ENCODE peak calls at places on chromosomes 5 and 9, in eight cellular contexts. J, T, N, U, R, H, B and F are unnamed samples.
A peak's percentile ranks its signal among the peaks of the same experiment; 100 is the strongest.

GRCh38 chr9:86632537-86632936 is 278.3 kb upstream of the TUT7 start:
- DNase-seq in J (no peak), N (no peak), R (no peak), B (no peak), T (no peak), H (no peak), U (no peak), F (no peak)

GRCh38 chr5:179311091-179311470 is 34.2 kb downstream of the ADAMTS2 start:
- DNase-seq in R (no peak), U (no peak), N (no peak), J (no peak), B (peak; percentile 78), H (no peak), T (no peak), F (no peak)

GRCh38 chr5:124057815-124058231 is 545.8 kb downstream of the CSNK1G3 start:
- DNase-seq in R (peak; percentile 21), H (no peak), T (no peak), B (peak; percentile 57), U (no peak), J (no peak), N (no peak), F (no peak)

GRCh38 chr9:79254900-79255651 is 316.7 kb upstream of the TLE4 start:
- DNase-seq in H (peak; percentile 82), J (peak; percentile 61), U (no peak), B (no peak), N (peak; percentile 29), T (no peak), R (no peak), F (no peak)

GRCh38 chr9:137785704-137786161 is 91.8 kb upstream of the CACNA1B start:
- DNase-seq in H (peak; percentile 54), N (no peak), U (peak; percentile 29), B (no peak), J (peak; percentile 56), R (no peak), T (no peak), F (no peak)

GRCh38 chr5:11547730-11548129 is 356.5 kb downstream of the CTNND2 start:
- DNase-seq in U (no peak), J (no peak), B (no peak), R (no peak), T (no peak), H (no peak), N (no peak), F (no peak)

GRCh38 chr5:153594785-153595184 is 104.3 kb downstream of the GRIA1 start:
- DNase-seq in H (no peak), B (no peak), R (peak; percentile 73), N (no peak), U (no peak), J (no peak), T (no peak), F (peak; percentile 47)

GRCh38 chr5:6158974-6159863 is 219.1 kb downstream of the MED10 start:
- DNase-seq in T (no peak), N (peak; percentile 100), J (no peak), R (no peak), B (no peak), H (no peak), U (peak; percentile 23), F (no peak)

GRCh38 chr5:126544087-126544740 is 50.8 kb downstream of the ALDH7A1 start:
- DNase-seq in T (peak; percentile 19), U (peak; percentile 58), B (peak; percentile 30), N (peak; percentile 44), J (peak; percentile 50), R (peak; percentile 86), H (peak; percentile 69), F (peak; percentile 80)

GRCh38 chr9:13665418-13666066 is 386.1 kb upstream of the MPDZ start:
- DNase-seq in J (no peak), H (no peak), R (no peak), T (no peak), N (no peak), U (no peak), B (no peak), F (peak; percentile 23)

GRCh38 chr9:109507421-109507838 is 9.3 kb upstream of the PTPN3 start:
- DNase-seq in T (no peak), U (peak; percentile 83), J (no peak), H (no peak), N (peak; percentile 81), B (no peak), R (no peak), F (no peak)

GRCh38 chr5:179241764-179242370 is 103.4 kb downstream of the ADAMTS2 start:
- DNase-seq in N (no peak), J (no peak), B (no peak), U (no peak), R (no peak), T (no peak), H (no peak), F (no peak)

GRCh38 chr9:91119147-91119546 is 242.6 kb downstream of the AUH start:
- DNase-seq in N (peak; percentile 67), U (no peak), R (no peak), T (no peak), H (peak; percentile 9), J (no peak), B (no peak), F (no peak)

GRCh38 chr9:112174223-112174964 is 703 bp downstream of the SUSD1 start:
- DNase-seq in H (peak; percentile 45), T (no peak), J (peak; percentile 50), U (peak; percentile 87), R (no peak), N (peak; percentile 73), B (peak; percentile 92), F (peak; percentile 70)

GRCh38 chr9:89923961-89924504 is 319.2 kb downstream of the GADD45G start:
- DNase-seq in H (peak; percentile 6), B (no peak), T (no peak), N (peak; percentile 3), R (peak; percentile 3), J (no peak), U (peak; percentile 42), F (no peak)

GRCh38 chr9:131704195-131704983 is 35.5 kb downstream of the RAPGEF1 start:
- DNase-seq in U (no peak), B (no peak), R (no peak), J (no peak), H (no peak), N (peak; percentile 2), T (no peak), F (no peak)

GRCh38 chr5:125409496-125410351 is 663.3 kb upstream of the ZNF608 start:
- DNase-seq in R (no peak), N (peak; percentile 62), U (peak; percentile 5), B (no peak), H (no peak), J (peak; percentile 92), T (no peak), F (no peak)

GRCh38 chr5:15752886-15753285 is 252.9 kb downstream of the FBXL7 start:
- DNase-seq in J (no peak), H (no peak), B (no peak), U (peak; percentile 30), T (no peak), R (no peak), N (no peak), F (no peak)

GRCh38 chr5:8340739-8341344 is 471.9 kb downstream of the MTRR start:
- DNase-seq in B (peak; percentile 26), J (peak; percentile 13), R (peak; percentile 3), U (peak; percentile 21), N (peak; percentile 75), H (peak; percentile 53), T (no peak), F (no peak)

DNA sequence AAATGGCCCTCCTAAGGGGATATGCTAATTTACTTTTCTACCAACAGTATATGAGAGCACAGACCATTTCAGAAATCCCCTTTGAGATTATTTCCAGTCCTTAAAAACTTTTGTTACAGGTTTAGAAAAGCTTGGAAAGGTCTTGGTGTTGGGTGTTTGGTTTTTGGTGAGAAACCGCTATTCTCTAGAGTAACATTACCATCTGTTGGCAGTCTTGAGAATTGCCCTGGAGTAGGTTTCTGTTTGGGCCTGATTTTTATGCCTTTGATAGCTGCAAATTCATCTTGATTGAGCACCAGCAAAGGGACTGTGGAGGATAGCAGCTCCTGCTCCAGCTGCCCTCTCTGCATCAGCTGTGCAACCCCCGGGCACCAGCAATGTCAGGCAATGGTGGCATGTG is 8.0 kb downstream of the NUDT2 start:
- DNase-seq in N (peak; percentile 5), H (peak; percentile 37), B (no peak), R (no peak), J (no peak), U (no peak), T (no peak), F (no peak)
- TF ChIP-seq CTCF in N (peak; percentile 44), H (peak; percentile 40), B (no peak), R (peak; percentile 53), J (peak; percentile 13), U (no peak), T (peak; percentile 19), F (no peak)

GRCh38 chr9:125493861-125494554 is 213.0 kb downstream of the MAPKAP1 start:
- DNase-seq in N (no peak), J (no peak), B (no peak), U (no peak), H (no peak), T (no peak), R (no peak), F (no peak)
- TF ChIP-seq EZH2phosphoT487 in N (no peak), J (no peak), B (no peak), U (no peak), H (no peak), T (no peak), R (no peak), F (no peak)

DNA sequence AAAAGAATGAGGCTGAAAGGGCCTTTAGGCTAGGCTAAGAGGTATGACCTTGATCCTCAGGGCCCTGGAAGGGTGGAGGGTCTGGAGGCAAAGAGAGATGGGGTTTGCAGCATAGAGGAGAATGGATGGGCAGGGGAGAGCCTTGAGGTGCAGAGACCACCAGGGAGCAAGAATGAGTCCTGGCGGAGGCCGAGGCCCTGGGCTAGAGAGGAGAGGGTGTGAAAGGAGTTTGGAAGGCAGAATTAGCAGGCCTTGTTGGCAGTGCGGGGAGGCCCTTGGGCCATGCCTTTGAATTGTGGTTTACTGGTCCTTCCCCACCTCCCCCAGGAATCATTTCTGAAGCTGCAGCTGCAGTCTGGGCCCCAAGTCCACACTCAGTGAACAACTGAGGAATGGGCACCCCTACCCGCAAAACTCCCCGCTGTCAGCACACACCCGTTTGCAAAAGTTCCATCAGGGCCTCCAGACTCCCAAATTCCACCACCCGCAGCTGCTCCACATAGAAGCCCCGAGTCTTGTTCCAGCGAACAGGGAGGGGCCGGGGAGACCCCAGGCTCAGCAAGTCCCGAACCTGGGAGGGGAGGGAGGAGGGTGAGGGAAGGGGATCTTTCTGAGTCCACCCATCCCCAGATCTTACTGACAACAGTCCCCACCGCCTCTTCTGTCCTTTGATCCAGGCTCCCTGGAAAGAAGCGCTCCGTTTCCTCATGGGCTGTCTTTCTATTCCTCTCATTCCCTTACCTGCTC is 2.1 kb downstream of the KIF12 start:
- DNase-seq in H (no peak), N (no peak), B (no peak), T (no peak), R (no peak), J (no peak), U (no peak), F (no peak)
- H2AFZ ChIP-seq in H (no peak overlapping the region), N (no peak overlapping the region), B (no peak overlapping the region), T (no peak overlapping the region), R (no peak overlapping the region), J (no peak overlapping the region), U (no peak overlapping the region), F (no peak overlapping the region)

GRCh38 chr5:104177651-104178050 is 615.1 kb upstream of the NUDT12 start:
- DNase-seq in U (no peak), T (no peak), N (no peak), B (no peak), H (no peak), R (no peak), J (no peak), F (peak; percentile 10)

GRCh38 chr5:104184264-104184663 is 621.7 kb upstream of the NUDT12 start:
- DNase-seq in R (no peak), B (no peak), T (no peak), U (no peak), H (no peak), N (peak; percentile 67), J (no peak), F (no peak)

GRCh38 chr5:104178066-104178465 is 615.5 kb upstream of the NUDT12 start:
- DNase-seq in N (no peak), J (no peak), H (no peak), T (no peak), U (no peak), B (no peak), R (no peak), F (peak; percentile 82)

GRCh38 chr5:104179057-104179456 is 616.5 kb upstream of the NUDT12 start:
- DNase-seq in B (peak; percentile 3), T (peak; percentile 68), H (peak; percentile 82), U (peak; percentile 16), J (peak; percentile 63), N (peak; percentile 91), R (peak; percentile 57), F (peak; percentile 95)
- TF ChIP-seq CTCF in B (peak; percentile 61), T (peak; percentile 75), H (peak; percentile 78), U (peak; percentile 10), J (peak; percentile 64), N (peak; percentile 86), R (peak; percentile 77), F (peak; percentile 73)